ENCODE peak calls at places on chromosomes 13 and 19, in nine cellular contexts. H, X, L, R, D, T, N, P and I are unnamed samples.

GRCh38 chr19:3404324-3405260 is 38.2 kb downstream of the NFIC start:
- DNase-seq in H (peak; percentile 92), N (peak; percentile 75), L (peak; percentile 95), D (peak; percentile 83), X (peak; percentile 87), P (peak; percentile 91), T (peak; percentile 94), R (peak; percentile 66), I (peak; percentile 93)

GRCh38 chr13:51097353-51098043 is 13.6 kb downstream of the C13orf42 start:
- DNase-seq in T (no peak), H (no peak), D (no peak), N (no peak), P (no peak), X (no peak), R (no peak), L (no peak), I (no peak)

GRCh38 chr13:101489635-101490034 is 37.2 kb downstream of the ITGBL1 start:
- DNase-seq in H (no peak), P (no peak), L (no peak), R (no peak), T (no peak), N (no peak), D (peak; percentile 90), X (no peak), I (no peak)

GRCh38 chr13:113001251-113002140 is 32.5 kb downstream of the MCF2L start:
- DNase-seq in L (peak; percentile 84), R (peak; percentile 41), X (peak; percentile 26), N (no peak), T (peak; percentile 66), P (no peak), H (peak; percentile 29), D (no peak), I (peak; percentile 78)

GRCh38 chr13:25214371-25215252 is 42.5 kb upstream of the AMER2 start:
- DNase-seq in L (no peak), R (no peak), N (peak; percentile 82), X (peak; percentile 16), T (no peak), D (no peak), H (peak; percentile 14), P (peak; percentile 18), I (peak; percentile 3)

GRCh38 chr13:20565120-20565736 is 1.7 kb upstream of the IFT88 start:
- DNase-seq in T (no peak), L (no peak), R (no peak), D (peak; percentile 10), P (no peak), N (no peak), H (no peak), X (no peak), I (no peak)

GRCh38 chr19:16022251-16022650 is 54.0 kb upstream of the TPM4 start:
- DNase-seq in D (no peak), T (no peak), X (no peak), R (no peak), P (no peak), N (no peak), L (peak; percentile 60), H (no peak), I (no peak)

GRCh38 chr19:17424743-17425365 is 5.0 kb downstream of the MVB12A start:
- DNase-seq in P (peak; percentile 68), T (no peak), R (no peak), D (peak; percentile 48), H (peak; percentile 70), N (no peak), X (peak; percentile 70), L (peak; percentile 81), I (no peak)

GRCh38 chr13:45564108-45564507 is 51.4 kb downstream of the ERICH6B start:
- DNase-seq in H (no peak), D (peak; percentile 7), X (no peak), R (no peak), L (no peak), N (no peak), T (no peak), P (no peak), I (no peak)

GRCh38 chr19:39401549-39402416 is 4.9 kb upstream of the ZFP36 start:
- DNase-seq in R (peak; percentile 90), X (peak; percentile 67), L (no peak), P (no peak), H (peak; percentile 91), D (no peak), T (peak; percentile 41), N (peak; percentile 69), I (peak; percentile 54)

GRCh38 chr19:39397360-39398296 is 6.5 kb downstream of the MED29 start:
- DNase-seq in X (peak; percentile 91), D (peak; percentile 79), T (peak; percentile 89), R (peak; percentile 96), P (peak; percentile 92), L (peak; percentile 98), H (peak; percentile 90), N (peak; percentile 95), I (peak; percentile 94)

GRCh38 chr19:39400997-39401548 is 5.6 kb upstream of the ZFP36 start:
- DNase-seq in X (no peak), D (no peak), H (no peak), T (no peak), R (no peak), L (no peak), P (no peak), N (no peak), I (no peak)

GRCh38 chr19:39399684-39400465 is 6.8 kb upstream of the ZFP36 start:
- DNase-seq in H (no peak), T (peak; percentile 7), X (no peak), D (no peak), P (no peak), L (no peak), R (no peak), N (no peak), I (no peak)

GRCh38 chr19:39398297-39398864 is 7.2 kb downstream of the MED29 start:
- DNase-seq in L (no peak), X (peak; percentile 62), H (peak; percentile 67), T (peak; percentile 84), D (no peak), P (peak; percentile 46), R (peak; percentile 89), N (peak; percentile 72), I (peak; percentile 50)
- H3K4me3 ChIP-seq in L (peak overlapping the region; percentile 13), X (no peak overlapping the region), H (no peak overlapping the region), T (no peak overlapping the region), D (no peak overlapping the region), P (no peak overlapping the region), R (peak overlapping the region; percentile 31), N (no peak overlapping the region), I (no peak overlapping the region)

GRCh38 chr19:40613669-40614594 is 12.8 kb downstream of the LTBP4 start:
- DNase-seq in H (peak; percentile 89), R (peak; percentile 91), D (no peak), X (peak; percentile 85), L (peak; percentile 91), N (peak; percentile 85), P (peak; percentile 83), T (peak; percentile 87), I (no peak)
- TF ChIP-seq POLR2A in H (no peak), R (peak; percentile 77), D (no peak), X (no peak), L (no peak), N (no peak), P (no peak), T (no peak), I (no peak)

GRCh38 chr19:18608805-18609716 is 2.5 kb upstream of the CRLF1 start:
- DNase-seq in N (no peak), X (no peak), R (no peak), D (no peak), P (no peak), H (no peak), T (no peak), L (no peak), I (no peak)

GRCh38 chr19:18609717-18610051 is 3.0 kb upstream of the TMEM59L start:
- DNase-seq in N (no peak), T (no peak), R (no peak), X (no peak), H (no peak), P (no peak), L (no peak), D (no peak), I (no peak)

GRCh38 chr19:18606281-18607221 is at the start of gene CRLF1:
- DNase-seq in H (no peak), P (no peak), R (no peak), N (no peak), T (no peak), X (no peak), D (no peak), L (peak; percentile 77), I (no peak)

GRCh38 chr19:18607222-18608101 is 863 bp upstream of the CRLF1 start:
- DNase-seq in L (peak; percentile 80), R (no peak), H (no peak), N (no peak), T (no peak), P (no peak), D (no peak), X (no peak), I (no peak)

GRCh38 chr19:18608102-18608804 is 1.7 kb upstream of the CRLF1 start:
- DNase-seq in N (no peak), P (no peak), D (no peak), H (no peak), R (no peak), T (no peak), L (no peak), X (no peak), I (no peak)
- H3K4me3 ChIP-seq in N (no peak overlapping the region), P (no peak overlapping the region), D (no peak overlapping the region), H (no peak overlapping the region), R (no peak overlapping the region), T (no peak overlapping the region), L (no peak overlapping the region), X (no peak overlapping the region), I (no peak overlapping the region)

GRCh38 chr19:38045554-38046253 is 138.7 kb downstream of the SIPA1L3 start:
- DNase-seq in N (no peak), H (no peak), T (no peak), X (peak; percentile 38), L (no peak), P (no peak), D (no peak), R (no peak), I (no peak)

GRCh38 chr19:38047641-38048040 is 140.6 kb downstream of the SIPA1L3 start:
- DNase-seq in P (no peak), N (no peak), R (no peak), D (no peak), X (no peak), T (no peak), L (peak; percentile 38), H (no peak), I (no peak)

GRCh38 chr19:38046254-38047047 is 139.4 kb downstream of the SIPA1L3 start:
- DNase-seq in L (no peak), X (no peak), R (peak; percentile 68), T (no peak), H (no peak), D (no peak), N (no peak), P (no peak), I (no peak)

GRCh38 chr19:38047048-38047435 is 140.0 kb downstream of the SIPA1L3 start:
- DNase-seq in X (no peak), H (no peak), L (no peak), N (no peak), D (no peak), P (no peak), R (no peak), T (no peak), I (no peak)

GRCh38 chr19:38049105-38049649 is 142.2 kb downstream of the SIPA1L3 start:
- DNase-seq in L (no peak), N (no peak), D (no peak), H (no peak), R (peak; percentile 53), T (no peak), X (no peak), P (no peak), I (no peak)
- TF ChIP-seq POLR2A in L (no peak), N (no peak), D (no peak), H (no peak), R (no peak), T (no peak), X (no peak), P (no peak), I (no peak)